ENCODE peak calls at places on chromosomes 12 and 14, in four cellular contexts. R, K, J and S are unnamed samples.

GRCh38 chr12:71999795-72000194 is 61.1 kb downstream of the TPH2 start:
- DNase-seq in R (no peak), K (no peak), J (no peak), S (no peak)

GRCh38 chr12:9911708-9912107 is 20.5 kb downstream of the CLEC2A start:
- DNase-seq in R (no peak), K (no peak), J (no peak), S (no peak)

GRCh38 chr12:9745191-9745590 is 12.3 kb upstream of the CLECL1 start:
- DNase-seq in R (no peak), K (no peak), J (no peak), S (no peak)

GRCh38 chr12:122471324-122472226 is 29.2 kb downstream of the ZCCHC8 start:
- DNase-seq in R (peak; percentile 83), K (peak; percentile 90), J (peak; percentile 89), S (no peak)

GRCh38 chr12:131929530-131930456 is 717 bp downstream of the PUS1 start:
- DNase-seq in R (no peak), K (peak; percentile 15), J (peak; percentile 21), S (no peak)

GRCh38 chr12:6961278-6961694 is 9.2 kb downstream of the PHB2 start:
- DNase-seq in R (peak; percentile 78), K (no peak), J (peak; percentile 64), S (no peak)

GRCh38 chr12:57579677-57580465 is 11.1 kb upstream of the PIP4K2C start:
- DNase-seq in R (no peak), K (no peak), J (peak; percentile 11), S (no peak)

GRCh38 chr12:45299132-45299692 is 83.3 kb downstream of the ANO6 start:
- DNase-seq in R (peak; percentile 75), K (peak; percentile 78), J (peak; percentile 66), S (no peak)

GRCh38 chr14:75427482-75428229 is at the start of gene JDP2:
- DNase-seq in R (peak; percentile 61), K (peak; percentile 85), J (peak; percentile 75), S (no peak)

GRCh38 chr12:124231980-124232653 is 62.8 kb upstream of the RFLNA start:
- DNase-seq in R (no peak), K (no peak), J (no peak), S (no peak)

GRCh38 chr12:29844667-29845066 is 60.9 kb upstream of the TMTC1 start:
- DNase-seq in R (peak; percentile 57), K (peak; percentile 7), J (peak; percentile 54), S (no peak)

GRCh38 chr12:66118240-66118891 is 12.2 kb downstream of the LLPH start:
- DNase-seq in R (peak; percentile 50), K (no peak), J (peak; percentile 61), S (no peak)

GRCh38 chr12:64669270-64669842 is 59.1 kb downstream of the RASSF3 start:
- DNase-seq in R (no peak), K (no peak), J (no peak), S (peak; percentile 67)

GRCh38 chr12:109765493-109765810 is 51.8 kb downstream of the FAM222A start:
- DNase-seq in R (no peak), K (no peak), J (no peak), S (no peak)

GRCh38 chr12:109764776-109765492 is 51.3 kb downstream of the FAM222A start:
- DNase-seq in R (no peak), K (no peak), J (no peak), S (no peak)

GRCh38 chr12:109762673-109763191 is 49.1 kb downstream of the FAM222A start:
- DNase-seq in R (no peak), K (no peak), J (no peak), S (no peak)

GRCh38 chr12:109763201-109763841 is 49.7 kb downstream of the FAM222A start:
- DNase-seq in R (peak; percentile 77), K (peak; percentile 35), J (peak; percentile 84), S (no peak)

DNA sequence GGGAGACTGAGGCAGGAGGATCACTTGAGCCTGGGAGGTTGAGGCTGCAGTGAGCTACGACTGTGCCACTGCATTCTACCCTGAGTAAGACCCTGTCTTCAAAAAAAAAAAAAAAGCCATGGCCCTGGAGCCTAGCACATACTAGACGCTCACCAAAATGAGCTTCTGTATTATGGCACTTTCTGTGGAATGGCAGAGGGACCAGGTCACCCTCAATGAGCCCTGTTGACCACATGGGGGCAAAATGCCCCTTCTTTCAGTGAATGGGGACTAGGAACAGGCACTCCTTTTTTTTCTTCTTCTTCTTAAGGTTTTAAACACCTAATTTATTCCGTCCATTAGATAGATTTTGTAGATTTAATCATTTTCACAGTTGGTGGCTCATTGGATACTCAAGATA is 50.5 kb downstream of the FAM222A start:
- DNase-seq in R (no peak), K (no peak), J (no peak), S (no peak)
- TF ChIP-seq CTCF in R (no peak), K (no peak), J (no peak), S (peak; percentile 13)

DNA sequence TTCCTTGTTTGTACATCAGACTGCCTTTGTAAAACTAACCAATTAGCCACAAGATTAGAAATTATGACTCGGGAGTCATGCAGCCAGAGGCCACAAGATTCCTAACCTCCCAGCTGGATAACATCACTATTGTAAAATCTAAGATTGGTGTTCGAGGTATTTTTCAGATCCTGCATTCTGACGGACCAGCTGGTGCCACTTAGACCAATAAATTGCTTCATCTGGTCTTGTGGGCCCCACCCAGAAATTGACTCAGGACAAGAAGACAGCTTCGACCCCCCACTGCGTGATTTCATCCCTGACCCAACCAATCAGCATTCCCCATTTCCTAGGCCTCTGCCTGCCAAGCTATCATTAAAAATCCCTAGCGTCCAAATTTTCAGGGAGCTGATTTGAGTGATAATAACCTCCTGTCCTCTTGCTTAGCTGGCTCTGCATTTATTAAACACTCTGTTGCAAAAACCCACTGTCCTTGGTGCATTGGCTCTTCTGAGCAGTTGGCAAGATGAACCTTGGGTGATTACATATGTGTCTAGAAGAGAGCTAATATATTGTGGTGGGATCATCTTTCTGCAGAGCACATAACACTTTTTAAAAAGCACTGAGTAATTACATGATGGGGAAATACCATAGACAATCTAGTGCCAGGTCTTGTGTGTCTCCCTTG is 97.5 kb downstream of the CAND1 start:
- DNase-seq in R (peak; percentile 91), K (peak; percentile 96), J (peak; percentile 59), S (no peak)
- TF ChIP-seq CTCF in R (no peak), K (no peak), J (no peak), S (no peak)

DNA sequence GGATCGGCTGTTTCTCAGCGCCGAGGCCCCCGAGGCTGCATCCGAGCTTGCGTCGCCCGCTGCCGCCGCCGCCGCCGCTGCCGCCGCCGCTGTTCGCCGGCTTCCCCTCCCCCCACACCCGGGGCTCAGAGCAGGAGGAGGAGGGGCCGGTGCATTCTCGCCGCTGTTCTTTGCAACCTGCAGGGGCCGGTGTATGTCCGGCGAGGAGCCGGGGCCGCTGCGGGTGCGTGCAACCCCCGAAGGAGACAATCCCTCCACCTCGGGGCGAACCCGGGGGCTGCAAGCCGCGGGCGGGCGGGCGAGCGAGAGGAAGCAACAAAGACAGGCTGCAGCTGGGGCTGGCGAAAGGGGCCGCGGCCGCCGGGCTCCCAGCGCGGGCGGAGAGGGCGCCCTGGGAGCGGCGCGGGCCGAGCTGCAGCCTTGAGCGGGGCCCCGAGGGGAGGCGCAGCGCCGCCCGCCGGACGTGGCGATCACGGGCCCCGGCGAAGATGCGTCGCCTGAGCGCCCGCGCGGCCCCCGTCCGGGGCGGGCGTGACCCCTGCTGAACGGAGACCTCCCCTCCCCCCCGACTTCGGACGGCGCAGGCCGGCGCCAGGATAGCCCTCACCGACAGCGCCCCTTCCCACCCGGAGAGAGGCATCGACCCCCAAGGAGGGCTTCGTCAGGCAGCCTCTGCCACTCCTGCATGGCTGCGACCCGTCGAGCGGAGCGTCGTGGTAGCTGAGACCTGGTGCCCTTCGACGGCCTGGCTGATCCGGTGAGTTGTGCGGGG is 702 bp downstream of the FAM222A start:
- DNase-seq in R (no peak), K (peak; percentile 14), J (peak; percentile 42), S (no peak)
- TF ChIP-seq CTCF in R (no peak), K (no peak), J (no peak), S (peak; percentile 4)

GRCh38 chr12:106897082-106897481 is 58.6 kb upstream of the TMEM263 start:
- DNase-seq in R (peak; percentile 50), K (peak; percentile 32), J (peak; percentile 40), S (no peak)
- TF ChIP-seq CTCF in R (peak; percentile 13), K (no peak), J (no peak), S (no peak)

DNA sequence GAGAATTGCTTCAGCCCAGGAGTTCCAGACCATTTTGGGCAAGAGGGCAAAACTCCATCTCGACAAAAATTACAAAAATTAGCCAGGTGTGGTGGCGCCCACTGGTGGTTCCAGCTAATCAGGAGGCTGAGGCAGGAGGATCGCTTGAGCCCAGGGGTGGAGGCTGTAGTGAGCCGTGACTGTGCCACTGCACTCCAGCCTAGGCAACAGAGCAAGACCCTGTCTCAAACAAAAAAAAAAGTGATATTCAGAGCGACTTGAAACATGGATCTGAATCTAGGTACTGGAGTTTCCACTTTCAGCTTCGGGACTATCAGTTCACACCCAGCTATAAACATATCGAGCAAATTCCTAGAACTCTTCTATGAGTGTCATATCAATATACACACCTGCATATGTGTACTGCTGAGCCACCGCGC is 16.3 kb upstream of the RNF34 start:
- DNase-seq in R (no peak), K (no peak), J (no peak), S (no peak)
- TF ChIP-seq CTCF in R (peak; percentile 6), K (no peak), J (peak; percentile 10), S (peak; percentile 11)

DNA sequence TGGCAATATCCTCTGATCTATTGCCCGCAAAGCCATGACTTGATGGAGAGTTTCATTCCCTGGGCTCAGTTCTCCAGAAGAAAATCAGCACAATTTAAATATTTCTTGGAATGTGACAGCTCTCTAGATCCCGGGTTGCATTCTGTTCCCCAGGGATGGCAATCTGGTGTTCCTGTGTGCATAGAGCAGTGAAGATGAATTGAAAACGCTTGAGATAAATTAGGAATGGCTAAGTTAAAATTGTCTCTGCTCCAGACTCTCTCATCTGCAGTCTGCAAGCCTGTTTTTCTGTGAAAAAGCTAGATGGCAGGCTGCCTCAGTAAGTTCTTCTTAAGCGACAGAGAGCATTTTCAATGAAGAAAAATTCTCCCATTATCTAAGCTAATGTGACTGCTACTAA is 582.5 kb upstream of the MGAT4C start:
- DNase-seq in R (no peak), K (peak; percentile 38), J (no peak), S (no peak)
- TF ChIP-seq CTCF in R (no peak), K (peak; percentile 21), J (no peak), S (no peak)